ENCODE peak calls at places on chromosome 6, in seven cellular contexts. J, M, G, H, Q, Y and A are unnamed samples.

GRCh38 chr6:74731204-74731603 is 474.6 kb downstream of the COL12A1 start:
- DNase-seq in J (no peak), G (no peak), H (no peak), M (no peak), Q (peak), Y (no peak), A (no peak)

GRCh38 chr6:34585512-34586045 is 29.4 kb upstream of the SPDEF start:
- DNase-seq in M (no peak), Q (no peak), J (no peak), G (no peak), Y (no peak), H (no peak), A (no peak)

GRCh38 chr6:130365166-130366010 is 429 bp upstream of the TMEM200A start:
- DNase-seq in J (no peak), G (peak), H (peak), M (no peak), Q (no peak), Y (peak), A (peak)

GRCh38 chr6:32194825-32195651 is 2.6 kb upstream of the GPSM3 start:
- DNase-seq in G (peak), J (no peak), H (peak), Q (no peak), M (no peak), Y (peak), A (no peak)

GRCh38 chr6:128403618-128404444 is 116.6 kb downstream of the PTPRK start:
- DNase-seq in M (no peak), H (no peak), G (no peak), J (no peak), Y (no peak), Q (no peak), A (no peak)

GRCh38 chr6:87522686-87523085 is 49.9 kb downstream of the SLC35A1 start:
- DNase-seq in J (no peak), M (no peak), H (no peak), Q (no peak), Y (no peak), G (no peak), A (no peak)

GRCh38 chr6:15620616-15621015 is 42.2 kb downstream of the DTNBP1 start:
- DNase-seq in M (no peak), H (no peak), Y (no peak), Q (no peak), J (no peak), G (no peak), A (no peak)

GRCh38 chr6:95837890-95838289 is 177.9 kb upstream of the FUT9 start:
- DNase-seq in Y (no peak), Q (no peak), M (no peak), J (no peak), H (no peak), G (no peak), A (no peak)

GRCh38 chr6:137641474-137642077 is 147.4 kb upstream of the OLIG3 start:
- DNase-seq in M (peak), Y (peak), J (peak), H (peak), Q (peak), G (peak), A (peak)

GRCh38 chr6:163572612-163573011 is 158.1 kb downstream of the QKI start:
- DNase-seq in Y (no peak), G (no peak), Q (no peak), M (no peak), J (no peak), H (no peak), A (no peak)

GRCh38 chr6:11318835-11319813 is 86.7 kb upstream of the NEDD9 start:
- DNase-seq in Y (no peak), J (no peak), Q (no peak), H (no peak), G (no peak), M (no peak), A (no peak)

GRCh38 chr6:116255246-116255800 is 1.4 kb upstream of the TSPYL4 start:
- DNase-seq in Q (no peak), G (no peak), Y (peak), M (no peak), J (no peak), H (no peak), A (no peak)

GRCh38 chr6:14728396-14729024 is 517.4 kb upstream of the JARID2 start:
- DNase-seq in G (peak), Q (no peak), M (no peak), Y (peak), H (no peak), J (no peak), A (no peak)

GRCh38 chr6:142400495-142400894 is 98.7 kb downstream of the ADGRG6 start:
- DNase-seq in M (no peak), Q (no peak), J (no peak), G (no peak), H (no peak), Y (no peak), A (no peak)

GRCh38 chr6:46760925-46761324 is 14.2 kb downstream of the ANKRD66 start:
- DNase-seq in Q (no peak), M (no peak), Y (no peak), G (no peak), J (no peak), H (no peak), A (no peak)

GRCh38 chr6:105135056-105135455 is 44.8 kb downstream of the POPDC3 start:
- DNase-seq in Y (no peak), H (no peak), Q (no peak), G (no peak), M (peak), J (no peak), A (no peak)

GRCh38 chr6:9225441-9225871 is 790.1 kb upstream of the SLC35B3 start:
- DNase-seq in M (no peak), Q (no peak), H (no peak), J (no peak), G (no peak), Y (no peak), A (no peak)

GRCh38 chr6:110646951-110647910 is 168.0 kb downstream of the CDK19 start:
- DNase-seq in G (no peak), Q (no peak), M (no peak), J (no peak), Y (peak), H (no peak), A (no peak)

GRCh38 chr6:32627831-32628230 is 9.4 kb upstream of the HLA-DQA1 start:
- DNase-seq in Q (no peak), M (no peak), J (no peak), H (no peak), Y (peak), G (peak), A (peak)

GRCh38 chr6:32085759-32086458 is 23.2 kb downstream of the TNXB start:
- DNase-seq in M (no peak), G (no peak), Q (no peak), H (no peak), Y (no peak), J (no peak), A (no peak)

GRCh38 chr6:26104457-26105108 is 17.4 kb downstream of the HFE start:
- DNase-seq in J (no peak), M (no peak), H (no peak), G (no peak), Q (no peak), Y (no peak), A (no peak)

GRCh38 chr6:144215402-144215931 is 65.2 kb downstream of the STX11 start:
- DNase-seq in J (no peak), Q (no peak), G (peak), H (peak), Y (peak), M (peak), A (no peak)

GRCh38 chr6:109242029-109242428 is 140.2 kb downstream of the CD164 start:
- DNase-seq in M (no peak), J (no peak), Q (no peak), H (no peak), Y (no peak), G (no peak), A (no peak)

GRCh38 chr6:23181301-23182110 is 612.1 kb downstream of the HDGFL1 start:
- DNase-seq in H (no peak), G (no peak), M (no peak), J (no peak), Y (no peak), Q (no peak), A (no peak)

GRCh38 chr6:143857651-143858050 is 6.6 kb upstream of the ZC2HC1B start:
- DNase-seq in Y (no peak), M (no peak), H (no peak), G (no peak), J (no peak), Q (no peak), A (no peak)

GRCh38 chr6:144585217-144585814 is 300.2 kb downstream of the UTRN start:
- DNase-seq in J (no peak), G (peak), Q (peak), Y (no peak), H (no peak), M (no peak), A (no peak)

GRCh38 chr6:42075159-42075838 is 25.0 kb downstream of the TAF8 start:
- DNase-seq in M (peak), Y (peak), H (peak), J (peak), G (peak), Q (peak), A (peak)

GRCh38 chr6:148509152-148509571 is 166.5 kb downstream of the SASH1 start:
- DNase-seq in J (no peak), M (peak), Q (no peak), H (no peak), Y (no peak), G (peak), A (no peak)

GRCh38 chr6:157137501-157137900 is 185.8 kb downstream of the TMEM242 start:
- DNase-seq in G (no peak), Q (no peak), M (no peak), J (no peak), H (no peak), Y (no peak), A (no peak)

GRCh38 chr6:149332602-149333311 is 15.2 kb downstream of the TAB2 start:
- DNase-seq in M (no peak), J (no peak), Y (no peak), G (no peak), H (no peak), Q (peak), A (no peak)